ENCODE peak calls at places on chromosomes 7 and 10, in nine cellular contexts. J, R, W, Q, M, C, X, T and U are unnamed samples.

GRCh38 chr10:91887075-91887899 is 22.0 kb downstream of the FGFBP3 start:
- DNase-seq in J (peak), R (peak), W (no peak), Q (no peak), M (no peak), C (peak), X (peak), T (peak), U (no peak)

GRCh38 chr7:138752568-138753518 is 45.0 kb upstream of the TMEM213 start:
- DNase-seq in J (no peak), R (peak), W (peak), Q (peak), M (peak), C (peak), X (peak), T (no peak), U (no peak)

GRCh38 chr10:84256510-84257342 is 11.9 kb downstream of the RGR start:
- DNase-seq in J (peak), R (peak), W (no peak), Q (peak), M (no peak), C (no peak), X (no peak), T (peak), U (no peak)

GRCh38 chr10:36608866-36609265 is 516.5 kb upstream of the ANKRD30A start:
- DNase-seq in J (no peak), R (no peak), W (no peak), Q (no peak), M (no peak), C (no peak), X (no peak), T (no peak), U (no peak)

GRCh38 chr10:78428579-78428978 is 394.9 kb downstream of the RPS24 start:
- DNase-seq in J (no peak), R (no peak), W (no peak), Q (no peak), M (no peak), C (no peak), X (no peak), T (no peak), U (no peak)

GRCh38 chr7:121504478-121504877 is 108.4 kb upstream of the FAM3C start:
- DNase-seq in J (peak), R (no peak), W (no peak), Q (no peak), M (no peak), C (no peak), X (no peak), T (no peak), U (no peak)

GRCh38 chr7:123681561-123681960 is 25.9 kb downstream of the LMOD2 start:
- DNase-seq in J (no peak), R (no peak), W (no peak), Q (no peak), M (no peak), C (no peak), X (no peak), T (no peak), U (no peak)

GRCh38 chr10:78177013-78177370 is 143.3 kb downstream of the RPS24 start:
- DNase-seq in J (no peak), R (no peak), W (no peak), Q (no peak), M (no peak), C (no peak), X (no peak), T (no peak), U (no peak)

GRCh38 chr7:98913612-98914011 is 35.3 kb downstream of the TRRAP start:
- DNase-seq in J (no peak), R (no peak), W (no peak), Q (no peak), M (no peak), C (no peak), X (no peak), T (no peak), U (no peak)

GRCh38 chr7:155489862-155490696 is 32.1 kb downstream of the EN2 start:
- DNase-seq in J (no peak), R (no peak), W (no peak), Q (peak), M (no peak), C (no peak), X (no peak), T (no peak), U (no peak)

GRCh38 chr10:32379314-32379949 is 32.5 kb upstream of the EPC1 start:
- DNase-seq in J (peak), R (peak), W (no peak), Q (no peak), M (no peak), C (peak), X (peak), T (no peak), U (no peak)

GRCh38 chr10:129861776-129862530 is 102.1 kb downstream of the EBF3 start:
- DNase-seq in J (no peak), R (no peak), W (no peak), Q (no peak), M (no peak), C (peak), X (peak), T (no peak), U (no peak)

GRCh38 chr7:101411477-101411954 is 48.8 kb downstream of the COL26A1 start:
- DNase-seq in J (no peak), R (no peak), W (no peak), Q (no peak), M (no peak), C (no peak), X (no peak), T (no peak), U (no peak)

GRCh38 chr10:46239999-46240683 is 46.7 kb upstream of the ANTXRL start:
- DNase-seq in J (no peak), R (no peak), W (no peak), Q (peak), M (no peak), C (no peak), X (no peak), T (no peak), U (no peak)

GRCh38 chr7:136079934-136080333 is 102.8 kb upstream of the MTPN start:
- DNase-seq in J (no peak), R (no peak), W (no peak), Q (no peak), M (no peak), C (no peak), X (no peak), T (no peak), U (no peak)

GRCh38 chr10:123994417-123995081 is 98.8 kb downstream of the CHST15 start:
- DNase-seq in J (peak), R (peak), W (peak), Q (peak), M (peak), C (peak), X (peak), T (peak), U (peak)